ENCODE peak calls at places on chromosomes 4 and X, in six cellular contexts. F, T, D, X, K and A are unnamed samples.

GRCh38 chrX:103063191-103063845 is 653 bp downstream of the BEX1 start:
- DNase-seq in T (peak), X (peak), D (no peak), F (no peak), K (no peak), A (peak)

GRCh38 chr4:80608285-80608980 is 272.9 kb downstream of the CFAP299 start:
- DNase-seq in F (no peak), T (no peak), D (no peak), X (peak), K (no peak), A (no peak)

GRCh38 chrX:110436497-110436896 is 77.8 kb downstream of the RTL9 start:
- DNase-seq in K (no peak), F (no peak), X (no peak), T (no peak), D (no peak), A (no peak)

GRCh38 chr4:7772708-7773385 is 166.8 kb downstream of the AFAP1 start:
- DNase-seq in X (no peak), T (no peak), F (no peak), D (no peak), K (peak), A (no peak)

GRCh38 chrX:154603438-154604430 is 15.3 kb downstream of the CTAG1B start:
- DNase-seq in D (no peak), F (no peak), X (peak), K (no peak), T (peak), A (peak)

GRCh38 chr4:151015458-151016344 is 617 bp upstream of the LRBA start:
- DNase-seq in D (peak), F (peak), T (peak), X (peak), K (peak), A (peak)

GRCh38 chr4:39942507-39942906 is 35.2 kb downstream of the PDS5A start:
- DNase-seq in X (no peak), K (no peak), F (no peak), T (no peak), D (no peak), A (no peak)

GRCh38 chrX:47743504-47743903 is 84.5 kb upstream of the UXT start:
- DNase-seq in X (peak), F (no peak), T (peak), K (no peak), D (no peak), A (peak)

GRCh38 chr4:85860066-85860465 is 385.1 kb downstream of the ARHGAP24 start:
- DNase-seq in K (no peak), X (peak), D (no peak), F (no peak), T (peak), A (peak)

GRCh38 chr4:83535945-83536648 is at the start of gene GPAT3:
- DNase-seq in X (peak), K (peak), F (peak), D (peak), T (peak), A (peak)

GRCh38 chr4:137378393-137379290 is 153.7 kb downstream of the PCDH18 start:
- DNase-seq in T (no peak), F (no peak), K (no peak), D (no peak), X (no peak), A (no peak)

GRCh38 chr4:89344571-89344970 is 37.0 kb upstream of the GPRIN3 start:
- DNase-seq in T (no peak), X (no peak), F (no peak), K (no peak), D (no peak), A (no peak)

GRCh38 chr4:90281956-90282355 is 154.8 kb downstream of the CCSER1 start:
- DNase-seq in D (no peak), F (no peak), T (no peak), X (no peak), K (no peak), A (no peak)

GRCh38 chr4:88457307-88458090 is 580 bp downstream of the HERC5 start:
- DNase-seq in X (no peak), T (peak), K (peak), F (peak), D (no peak), A (peak)

GRCh38 chr4:6565691-6566431 is 9.1 kb upstream of the MAN2B2 start:
- DNase-seq in T (no peak), F (no peak), X (no peak), D (no peak), K (no peak), A (no peak)

GRCh38 chr4:20456416-20456815 is 204.7 kb downstream of the SLIT2 start:
- DNase-seq in X (peak), K (no peak), T (peak), F (no peak), D (no peak), A (no peak)

GRCh38 chr4:126470862-126471261 is 1156.1 kb downstream of the FAT4 start:
- DNase-seq in D (no peak), T (peak), X (no peak), K (no peak), F (no peak), A (no peak)

GRCh38 chr4:13626492-13627184 is 887 bp downstream of the BOD1L1 start:
- DNase-seq in D (no peak), K (no peak), T (peak), X (no peak), F (no peak), A (no peak)

GRCh38 chr4:3679071-3679825 is 86.9 kb upstream of the ADRA2C start:
- DNase-seq in D (no peak), T (no peak), X (no peak), F (no peak), K (no peak), A (no peak)

GRCh38 chr4:123699823-123700822 is 303.5 kb downstream of the SPRY1 start:
- DNase-seq in F (no peak), D (no peak), K (no peak), T (peak), X (peak), A (no peak)

GRCh38 chrX:6851140-6851539 is 296.4 kb upstream of the STS start:
- DNase-seq in X (no peak), D (no peak), F (no peak), K (no peak), T (no peak), A (no peak)

GRCh38 chr4:88341227-88342192 is 37.1 kb upstream of the HERC6 start:
- DNase-seq in T (peak), D (no peak), X (peak), F (no peak), K (no peak), A (peak)

GRCh38 chr4:86947494-86948120 is 12.8 kb downstream of the AFF1 start:
- DNase-seq in T (no peak), K (no peak), F (no peak), D (no peak), X (no peak), A (no peak)

GRCh38 chrX:71253253-71254091 is 468 bp downstream of the ZMYM3 start:
- DNase-seq in X (peak), T (peak), D (no peak), K (peak), F (peak), A (peak)